ENCODE peak calls at places on chromosomes 1 and 21, in ten cellular contexts. A, R, M, X, N, L, Y, T, G and V are unnamed samples.

GRCh38 chr1:203839081-203839480 is 22.3 kb upstream of the SNRPE start:
- DNase-seq in G (no peak), Y (no peak), N (no peak), M (no peak), T (no peak), X (no peak), A (no peak), L (no peak), R (no peak), V (no peak)

GRCh38 chr1:201354151-201354900 is 23.2 kb downstream of the TNNT2 start:
- DNase-seq in X (no peak), T (no peak), L (no peak), N (no peak), Y (no peak), A (no peak), R (peak; percentile 10), M (no peak), G (no peak), V (no peak)

GRCh38 chr21:36747114-36747814 is 48.3 kb downstream of the SIM2 start:
- DNase-seq in T (no peak), X (peak; percentile 31), G (no peak), L (no peak), Y (no peak), N (no peak), A (no peak), R (peak; percentile 23), M (no peak), V (no peak)

GRCh38 chr1:235730007-235730406 is 80.4 kb upstream of the GNG4 start:
- DNase-seq in X (no peak), A (no peak), R (no peak), M (no peak), L (no peak), T (no peak), Y (no peak), N (no peak), G (no peak), V (no peak)

GRCh38 chr1:61046434-61046833 is 35.9 kb upstream of the NFIA start:
- DNase-seq in M (no peak), X (no peak), L (no peak), Y (no peak), A (no peak), N (no peak), G (no peak), R (no peak), T (no peak), V (no peak)

GRCh38 chr1:44609412-44609767 is 64.9 kb downstream of the TMEM53 start:
- DNase-seq in G (no peak), T (peak; percentile 51), L (peak; percentile 76), R (peak; percentile 39), M (peak; percentile 52), Y (peak; percentile 48), X (peak; percentile 87), N (peak; percentile 67), A (peak; percentile 54), V (peak; percentile 47)

GRCh38 chr1:8681317-8681650 is 136.2 kb downstream of the RERE start:
- DNase-seq in A (no peak), L (no peak), M (no peak), G (no peak), X (no peak), Y (no peak), T (no peak), R (no peak), N (no peak), V (no peak)

GRCh38 chr21:21860888-21861287 is 862.7 kb downstream of the NCAM2 start:
- DNase-seq in T (no peak), R (no peak), G (no peak), L (no peak), Y (no peak), M (no peak), X (no peak), A (no peak), N (no peak), V (no peak)

GRCh38 chr1:246592695-246593094 is 26.4 kb downstream of the CNST start:
- DNase-seq in T (no peak), G (no peak), L (no peak), Y (no peak), A (no peak), N (no peak), X (no peak), R (no peak), M (no peak), V (no peak)

GRCh38 chr1:200029624-200030074 is 2.1 kb downstream of the NR5A2 start:
- DNase-seq in T (no peak), Y (no peak), N (no peak), R (no peak), L (no peak), A (no peak), M (no peak), G (no peak), X (no peak), V (peak; percentile 55)

GRCh38 chr1:33170351-33171274 is 11.2 kb downstream of the TRIM62 start:
- DNase-seq in Y (no peak), G (no peak), X (no peak), M (peak; percentile 68), A (no peak), L (no peak), R (peak; percentile 75), N (no peak), T (no peak), V (no peak)

GRCh38 chr1:59413327-59413720 is 116.4 kb downstream of the FGGY start:
- DNase-seq in X (no peak), L (no peak), N (no peak), G (no peak), R (no peak), A (no peak), Y (no peak), M (no peak), T (no peak), V (no peak)

GRCh38 chr1:166432655-166433054 is 265.9 kb upstream of the FAM78B start:
- DNase-seq in T (no peak), Y (no peak), X (no peak), R (no peak), N (no peak), L (no peak), A (no peak), M (no peak), G (no peak), V (no peak)

GRCh38 chr21:46634966-46635323 is 529 bp upstream of the PRMT2 start:
- DNase-seq in T (no peak), M (no peak), L (peak; percentile 80), Y (peak; percentile 81), X (peak; percentile 90), G (peak; percentile 48), N (peak; percentile 40), A (no peak), R (no peak), V (peak; percentile 69)

GRCh38 chr1:16975211-16975610 is 5.2 kb downstream of the MFAP2 start:
- DNase-seq in R (no peak), N (no peak), A (no peak), L (no peak), T (no peak), M (no peak), X (no peak), Y (no peak), G (no peak), V (no peak)

GRCh38 chr1:14064649-14065442 is 364.9 kb downstream of the PRDM2 start:
- DNase-seq in M (no peak), X (no peak), Y (no peak), R (no peak), A (no peak), T (no peak), N (no peak), L (no peak), G (no peak), V (no peak)

GRCh38 chr1:204891860-204892259 is 21.2 kb downstream of the NFASC start:
- DNase-seq in R (no peak), G (no peak), A (no peak), X (no peak), L (no peak), Y (no peak), N (no peak), T (no peak), M (no peak), V (no peak)

GRCh38 chr1:240474133-240474614 is 137.8 kb downstream of the GREM2 start:
- DNase-seq in L (no peak), Y (no peak), N (no peak), R (no peak), G (no peak), X (peak; percentile 12), T (no peak), M (no peak), A (no peak), V (no peak)
- TF ChIP-seq CTCF in L (no peak), Y (no peak), N (no peak), R (no peak), G (no peak), X (no peak), T (no peak), M (no peak), A (no peak), V (no peak)

GRCh38 chr1:118118469-118118868 is 66.6 kb downstream of the SPAG17 start:
- DNase-seq in A (peak; percentile 61), Y (no peak), T (peak; percentile 30), X (no peak), M (no peak), N (no peak), L (no peak), G (no peak), R (no peak), V (no peak)
- TF ChIP-seq CTCF in A (no peak), Y (no peak), T (no peak), X (no peak), M (no peak), N (no peak), L (no peak), G (no peak), R (no peak), V (no peak)

DNA sequence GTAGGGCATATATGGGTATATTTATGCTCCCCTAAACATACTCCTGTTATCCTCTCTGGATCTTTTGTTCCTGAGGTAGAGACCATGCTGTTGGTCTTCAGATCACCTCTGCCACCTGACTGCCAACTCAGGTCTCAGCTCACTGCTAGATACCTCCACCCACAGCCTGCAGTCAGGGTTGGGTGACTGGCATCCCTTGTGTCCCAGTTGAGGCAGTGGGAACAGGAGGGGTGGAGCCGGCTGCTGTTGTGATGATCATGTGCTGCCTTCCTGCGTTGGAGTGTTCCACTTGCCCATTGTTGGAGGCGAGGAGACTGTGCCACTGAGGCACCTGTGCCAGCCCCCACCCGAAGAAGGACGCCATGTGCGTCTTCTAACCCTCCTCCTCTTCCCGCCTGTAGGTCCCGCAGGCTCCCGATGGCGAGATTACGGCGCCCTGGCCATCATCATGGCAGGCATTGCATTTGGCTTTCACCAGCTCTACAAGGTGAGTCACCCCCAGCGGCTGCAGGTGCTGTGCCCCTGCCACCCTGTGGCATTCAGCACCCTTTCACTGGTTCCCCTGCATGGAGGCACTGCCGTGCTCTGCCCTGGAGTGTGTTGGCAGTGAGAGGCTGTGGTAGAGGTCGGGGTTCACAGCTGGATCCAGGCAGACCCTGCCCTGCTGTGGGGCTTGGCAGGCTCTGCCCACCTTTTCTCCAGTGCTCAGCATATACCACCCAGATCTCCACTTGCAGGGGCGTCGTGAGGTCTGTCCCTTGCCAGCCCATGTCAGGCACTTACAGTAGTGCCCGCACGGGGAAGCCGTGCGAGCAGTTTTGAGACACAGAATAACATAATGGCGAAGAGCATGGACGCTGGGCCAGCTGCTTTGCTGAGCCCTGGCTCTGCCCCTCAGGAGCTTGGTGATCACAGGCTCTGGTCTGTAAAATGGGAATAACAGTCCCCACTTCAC is 143.5 kb downstream of the PEX14 start:
- DNase-seq in T (no peak), L (no peak), X (no peak), R (no peak), M (no peak), Y (no peak), G (no peak), A (no peak), N (no peak), V (no peak)
- TF ChIP-seq CTCF in T (no peak), L (no peak), X (no peak), R (no peak), M (no peak), Y (no peak), G (no peak), A (no peak), N (no peak), V (no peak)

GRCh38 chr1:189149547-189150375 is 1327.9 kb downstream of the BRINP3 start:
- DNase-seq in R (no peak), L (no peak), N (no peak), A (peak; percentile 16), Y (no peak), M (no peak), X (peak; percentile 80), G (no peak), T (no peak), V (no peak)
- TF ChIP-seq CTCF in R (no peak), L (no peak), N (no peak), A (peak; percentile 7), Y (no peak), M (no peak), X (peak; percentile 62), G (peak; percentile 6), T (no peak), V (no peak)